ENCODE peak calls at places on chromosome 5, in seven cellular contexts. H is cardiac muscle cell; J is effector memory CD4-positive, alpha-beta T cell; F is heart left ventricle; X is mammary epithelial cell; L is endodermal cell; O is PC-3. W is an unnamed sample. For H3K4me1, the result is how much of the 10 kb centered on the place peaks cover.

GRCh38 chr5:138245717-138246116 is 28.7 kb downstream of the GFRA3 start:
- DNase-seq in L (peak), O (no peak), J (no peak), H (peak), X (no peak), F (no peak), W (no peak)

GRCh38 chr5:54457094-54457531 is 1.6 kb downstream of the HSPB3 start:
- DNase-seq in O (no peak), L (no peak), J (no peak), X (peak), H (peak), F (peak), W (peak)

GRCh38 chr5:174145091-174145490 is 99.6 kb downstream of the NSG2 start:
- DNase-seq in F (no peak), X (no peak), J (no peak), O (no peak), L (no peak), H (no peak), W (peak)

GRCh38 chr5:135439426-135440205 is 7.5 kb downstream of the DCANP1 start:
- DNase-seq in O (no peak), J (no peak), H (no peak), X (no peak), F (no peak), L (peak), W (peak)

GRCh38 chr5:168946363-168946762 is 354.6 kb downstream of the SLIT3 start:
- DNase-seq in H (peak), O (peak), J (no peak), X (no peak), L (peak), F (no peak), W (no peak)

GRCh38 chr5:103890313-103890712 is 327.7 kb upstream of the NUDT12 start:
- DNase-seq in X (no peak), J (no peak), F (no peak), O (no peak), H (no peak), L (no peak), W (no peak)

GRCh38 chr5:104016650-104017049 is 454.1 kb upstream of the NUDT12 start:
- DNase-seq in H (no peak), J (no peak), L (no peak), X (peak), O (peak), F (no peak), W (no peak)

GRCh38 chr5:33994845-33995244 is 10.4 kb upstream of the SLC45A2 start:
- DNase-seq in O (peak), L (no peak), H (no peak), X (peak), F (no peak), J (no peak), W (no peak)

GRCh38 chr5:141513627-141514329 is 24.9 kb downstream of the PCDHGC5 start:
- DNase-seq in O (no peak), F (peak), H (peak), J (no peak), X (peak), L (peak), W (peak)

GRCh38 chr5:28542968-28543367 is 1504.6 kb upstream of the CDH9 start:
- DNase-seq in L (no peak), H (peak), F (no peak), O (peak), X (peak), J (no peak), W (no peak)

GRCh38 chr5:160175438-160176218 is 53.7 kb upstream of the FABP6 start:
- DNase-seq in O (no peak), H (no peak), X (no peak), L (no peak), F (peak), J (no peak), W (no peak)

GRCh38 chr5:134022333-134022732 is 17.6 kb upstream of the VDAC1 start:
- DNase-seq in O (no peak), F (no peak), X (no peak), H (no peak), L (no peak), J (no peak), W (no peak)

GRCh38 chr5:106964102-106964501 is 706.6 kb downstream of the EFNA5 start:
- DNase-seq in H (no peak), F (no peak), X (peak), L (no peak), J (no peak), O (peak), W (no peak)

GRCh38 chr5:35212006-35212982 is 18.0 kb downstream of the PRLR start:
- DNase-seq in F (no peak), L (no peak), H (no peak), J (no peak), O (no peak), X (no peak), W (no peak)

GRCh38 chr5:124877501-124878146 is 131.2 kb upstream of the ZNF608 start:
- DNase-seq in F (no peak), J (no peak), X (no peak), L (no peak), O (no peak), H (no peak), W (no peak)

GRCh38 chr5:36373527-36374086 is 71.9 kb upstream of the RANBP3L start:
- DNase-seq in J (no peak), X (peak), O (peak), F (peak), L (no peak), H (no peak), W (no peak)

GRCh38 chr5:171483453-171484177 is 64.2 kb downstream of the FGF18 start:
- DNase-seq in X (no peak), O (no peak), J (no peak), H (no peak), L (peak), F (peak), W (no peak)

GRCh38 chr5:132308701-132309100 is 14.5 kb downstream of the SLC22A4 start:
- DNase-seq in H (no peak), L (no peak), O (no peak), X (no peak), J (no peak), F (no peak), W (no peak)

GRCh38 chr5:1503301-1504243 is 20.2 kb downstream of the LPCAT1 start:
- DNase-seq in J (no peak), X (no peak), H (no peak), L (no peak), F (peak), O (no peak), W (no peak)

GRCh38 chr5:106894964-106895363 is 775.8 kb downstream of the EFNA5 start:
- DNase-seq in F (no peak), L (no peak), H (no peak), X (peak), O (no peak), J (no peak), W (no peak)

GRCh38 chr5:178351950-178352349 is 119.3 kb upstream of the PHYKPL start:
- DNase-seq in H (no peak), X (no peak), J (no peak), L (no peak), O (no peak), F (peak), W (no peak)

DNA sequence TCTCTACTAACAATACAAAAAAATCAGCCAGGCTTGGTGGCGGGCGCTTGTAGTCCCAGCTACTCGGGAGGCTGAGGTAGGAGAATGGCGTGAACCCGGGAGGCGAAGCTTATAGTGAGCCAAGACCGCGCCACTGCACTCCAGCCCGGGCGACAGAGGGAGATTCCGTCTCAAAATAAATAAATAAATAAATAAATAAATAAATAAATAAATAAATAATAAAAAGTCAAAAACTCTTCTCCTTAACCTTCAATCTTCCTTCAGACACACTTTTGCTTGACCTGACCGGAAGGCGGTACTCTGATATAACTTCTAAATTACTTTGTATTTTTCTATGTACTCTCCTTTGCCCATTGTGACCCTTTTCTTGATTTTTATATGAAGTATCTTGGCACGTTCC is 302.1 kb downstream of the SLF1 start:
- DNase-seq in X (no peak), H (no peak), J (no peak), O (no peak), L (no peak), F (no peak), W (no peak)
- H3K4me3 ChIP-seq in X (no peak), H (no peak), J (no peak), O (no peak), L (no peak), F (no peak), W (no peak)

DNA sequence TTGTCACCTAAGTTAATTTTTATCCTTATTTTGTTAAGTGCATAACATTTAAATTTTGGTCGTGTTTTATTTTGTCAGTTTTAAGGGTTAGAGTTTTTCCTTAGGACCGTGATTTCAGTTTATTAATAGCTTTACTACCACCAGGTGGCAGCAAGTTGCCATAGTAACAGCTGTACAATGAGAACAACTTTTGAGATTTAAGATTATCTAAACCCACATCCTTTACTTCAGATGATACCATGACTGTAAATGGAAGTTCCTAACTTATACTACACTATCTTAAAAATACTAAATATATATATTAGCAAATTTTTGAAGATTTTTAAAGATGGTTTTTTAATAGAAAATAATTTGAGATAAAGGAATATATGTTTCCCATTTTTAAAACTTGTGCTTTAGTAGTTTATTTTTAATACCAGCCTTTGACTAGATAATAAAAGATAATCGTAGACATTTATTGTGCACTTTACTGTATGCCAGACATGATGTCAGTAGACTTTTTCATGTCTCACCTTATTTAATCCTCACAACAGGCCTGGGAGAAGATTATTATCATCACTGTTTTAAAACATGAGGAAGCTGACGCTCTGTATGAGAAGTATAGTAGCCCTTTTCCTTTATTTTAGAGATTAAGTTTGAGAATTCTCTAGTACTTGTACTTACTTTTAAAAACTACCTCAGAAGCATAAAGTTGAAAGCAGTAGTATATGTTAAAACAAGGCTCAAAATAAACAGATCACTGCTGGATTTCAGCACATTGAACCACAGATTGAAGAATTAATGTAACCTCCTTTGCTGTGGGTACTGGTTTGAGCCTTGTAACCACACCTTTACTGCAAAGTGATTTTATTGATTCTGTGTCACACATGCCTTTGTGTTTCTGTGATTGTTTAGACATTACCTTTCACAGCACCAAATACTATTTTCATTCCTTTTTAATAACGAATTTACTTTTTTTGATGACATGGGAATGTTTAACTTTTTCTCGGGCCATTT is 27.5 kb downstream of the SREK1 start:
- DNase-seq in H (peak), X (peak), L (no peak), J (peak), O (peak), F (no peak), W (no peak)
- H3K4me1 ChIP-seq in H (under half), X (under half), L (under half), J (under half), O (under half), F (under half), W (under half)

GRCh38 chr5:112733586-112733985 is 4.1 kb upstream of the APC start:
- DNase-seq in O (peak), L (no peak), F (no peak), J (no peak), H (no peak), X (peak), W (no peak)
- H3K27ac ChIP-seq in O (peak), L (no peak), F (no peak), J (no peak), H (no peak), X (no peak), W (no peak)

GRCh38 chr5:98772415-98773213 is 849 bp upstream of the RGMB start:
- DNase-seq in X (peak), F (peak), L (peak), O (peak), H (peak), J (peak), W (peak)

GRCh38 chr5:98771389-98772109 is 1.9 kb upstream of the RGMB start:
- DNase-seq in O (peak), L (peak), J (peak), F (peak), H (peak), X (peak), W (peak)

GRCh38 chr5:98773464-98774191 is at the start of gene RGMB:
- DNase-seq in J (peak), F (peak), H (peak), O (peak), L (peak), X (peak), W (peak)

GRCh38 chr5:98774192-98775046 is 956 bp downstream of the RGMB start:
- DNase-seq in X (peak), H (peak), O (peak), J (peak), L (peak), F (peak), W (peak)

DNA sequence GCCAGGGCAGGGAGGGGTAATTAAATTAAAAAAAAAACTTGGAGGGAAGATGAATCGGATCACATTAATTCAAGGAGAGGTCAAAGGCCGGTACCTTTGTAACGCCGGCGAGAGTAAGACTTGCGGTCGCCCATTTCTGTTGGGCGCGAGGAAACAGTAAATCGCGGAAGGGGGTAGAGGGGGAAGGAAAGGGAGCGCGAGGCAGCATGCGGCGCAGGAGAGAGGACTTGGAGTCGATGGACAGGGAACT is 324 bp upstream of the RGMB start:
- DNase-seq in L (no peak), J (no peak), F (no peak), H (no peak), O (no peak), X (no peak), W (no peak)
- H3K4me3 ChIP-seq in L (peak), J (peak), F (peak), H (peak), O (peak), X (peak), W (peak)

GRCh38 chr5:14813747-14814146 is 57.8 kb downstream of the ANKH start:
- DNase-seq in X (no peak), H (no peak), L (no peak), F (no peak), J (no peak), O (no peak), W (no peak)
- H3K4me1 ChIP-seq in X (under half), H (under half), L (under half), F (under half), J (under half), O (under half), W (under half)